ENCODE peak calls at places on chromosomes 7 and 10, in nine cellular contexts. C is colonic mucosa, P is GM23338, Q is breast epithelium, A is psoas muscle, S is tibial artery, T is right atrium auricular region, U is MM.1S, R is body of pancreas. E is an unnamed sample.

GRCh38 chr10:14583252-14583651 is 191.4 kb downstream of the FAM107B start:
- DNase-seq in C (no peak), P (no peak), Q (no peak), A (no peak), S (no peak), T (no peak), U (no peak), R (no peak), E (no peak)

GRCh38 chr7:151992375-151992774 is 33.1 kb upstream of the GALNT11 start:
- DNase-seq in C (peak; percentile 41), P (peak; percentile 81), Q (peak; percentile 24), A (peak; percentile 48), S (peak; percentile 70), T (peak; percentile 65), U (peak; percentile 60), R (peak; percentile 64), E (no peak)

GRCh38 chr7:129351320-129351719 is 82.9 kb upstream of the STRIP2 start:
- DNase-seq in C (no peak), P (no peak), Q (no peak), A (no peak), S (no peak), T (no peak), U (peak; percentile 25), R (no peak), E (no peak)

GRCh38 chr10:74424565-74424964 is 273.5 kb downstream of the ADK start:
- DNase-seq in C (no peak), P (no peak), Q (no peak), A (no peak), S (no peak), T (no peak), U (no peak), R (no peak), E (no peak)

GRCh38 chr7:114660007-114660406 is 245.4 kb downstream of the FOXP2 start:
- DNase-seq in C (no peak), P (no peak), Q (no peak), A (no peak), S (no peak), T (no peak), U (no peak), R (no peak), E (no peak)

GRCh38 chr10:7302393-7303054 is 108.3 kb downstream of the SFMBT2 start:
- DNase-seq in C (no peak), P (no peak), Q (no peak), A (no peak), S (no peak), T (no peak), U (no peak), R (no peak), E (no peak)

GRCh38 chr7:37921876-37922275 is 1.4 kb downstream of the EPDR1 start:
- DNase-seq in C (no peak), P (no peak), Q (no peak), A (no peak), S (no peak), T (no peak), U (no peak), R (no peak), E (no peak)

GRCh38 chr7:18320971-18321567 is 174.5 kb upstream of the HDAC9 start:
- DNase-seq in C (no peak), P (peak; percentile 78), Q (no peak), A (no peak), S (no peak), T (no peak), U (peak; percentile 65), R (no peak), E (no peak)

GRCh38 chr10:63718453-63718852 is 197.3 kb downstream of the REEP3 start:
- DNase-seq in C (no peak), P (no peak), Q (no peak), A (no peak), S (no peak), T (no peak), U (no peak), R (no peak), E (no peak)
- H3K4me1 ChIP-seq in C (peaks cover 9% of the 10 kb centered on the region), P (peaks cover 37% of the 10 kb centered on the region), Q (peaks cover 8% of the 10 kb centered on the region), A (peaks cover 12% of the 10 kb centered on the region), S (no peaks in the 10 kb centered on the region), T (no peaks in the 10 kb centered on the region), U (no peaks in the 10 kb centered on the region), R (peaks cover 25% of the 10 kb centered on the region), E (peaks cover 31% of the 10 kb centered on the region)

GRCh38 chr10:18341063-18341462 is 200.8 kb downstream of the CACNB2 start:
- DNase-seq in C (no peak), P (no peak), Q (no peak), A (no peak), S (no peak), T (no peak), U (no peak), R (no peak), E (no peak)
- H3K4me3 ChIP-seq in C (peak overlapping the region; percentile 9), P (no peak overlapping the region), Q (peak overlapping the region; percentile 42), A (peak overlapping the region; percentile 33), S (peak overlapping the region; percentile 54), T (peak overlapping the region; percentile 51), U (no peak overlapping the region), R (peak overlapping the region; percentile 14), E (peak overlapping the region; percentile 69)

GRCh38 chr7:30315589-30315988 is 31.2 kb downstream of the ZNRF2 start:
- DNase-seq in C (no peak), P (no peak), Q (no peak), A (no peak), S (no peak), T (no peak), U (no peak), R (no peak), E (no peak)

GRCh38 chr7:30321992-30322637 is 37.7 kb downstream of the ZNRF2 start:
- DNase-seq in C (no peak), P (no peak), Q (no peak), A (no peak), S (no peak), T (no peak), U (peak; percentile 72), R (no peak), E (no peak)

GRCh38 chr7:30322656-30323355 is 38.4 kb downstream of the ZNRF2 start:
- DNase-seq in C (no peak), P (no peak), Q (no peak), A (no peak), S (no peak), T (no peak), U (peak; percentile 56), R (no peak), E (no peak)

GRCh38 chr7:30321089-30321991 is 36.9 kb downstream of the ZNRF2 start:
- DNase-seq in C (no peak), P (peak; percentile 48), Q (no peak), A (no peak), S (no peak), T (no peak), U (peak; percentile 46), R (no peak), E (no peak)

GRCh38 chr7:30320392-30320791 is 36.0 kb downstream of the ZNRF2 start:
- DNase-seq in C (no peak), P (no peak), Q (no peak), A (no peak), S (no peak), T (no peak), U (no peak), R (no peak), E (no peak)
- H3K4me1 ChIP-seq in C (peaks cover 6% of the 10 kb centered on the region), P (peaks cover 70% of the 10 kb centered on the region), Q (peaks cover 9% of the 10 kb centered on the region), A (peaks cover 47% of the 10 kb centered on the region), S (no peaks in the 10 kb centered on the region), T (no peaks in the 10 kb centered on the region), U (peaks cover 24% of the 10 kb centered on the region), R (peaks cover 16% of the 10 kb centered on the region), E (peaks cover 28% of the 10 kb centered on the region)

GRCh38 chr10:99532687-99533495 is at the start of gene NKX2-3:
- DNase-seq in C (peak; percentile 87), P (peak; percentile 93), Q (no peak), A (peak; percentile 63), S (peak; percentile 35), T (no peak), U (peak; percentile 74), R (peak; percentile 62), E (no peak)
- H3K4me3 ChIP-seq in C (peak within 1 kb of the TSS; percentile 40), P (peak within 1 kb of the TSS; percentile 34), Q (no peak within 1 kb of the TSS), A (peak within 1 kb of the TSS; percentile 52), S (no peak within 1 kb of the TSS), T (no peak within 1 kb of the TSS), U (peak within 1 kb of the TSS; percentile 54), R (no peak within 1 kb of the TSS), E (peak within 1 kb of the TSS; percentile 31)

GRCh38 chr10:114372179-114372578 is 32.1 kb downstream of the AFAP1L2 start:
- DNase-seq in C (peak; percentile 73), P (no peak), Q (no peak), A (no peak), S (no peak), T (no peak), U (no peak), R (no peak), E (no peak)
- H3K4me1 ChIP-seq in C (no peaks in the 10 kb centered on the region), P (peaks cover 11% of the 10 kb centered on the region), Q (peaks cover 21% of the 10 kb centered on the region), A (no peaks in the 10 kb centered on the region), S (no peaks in the 10 kb centered on the region), T (no peaks in the 10 kb centered on the region), U (no peaks in the 10 kb centered on the region), R (peaks cover 20% of the 10 kb centered on the region), E (peaks cover 27% of the 10 kb centered on the region)

GRCh38 chr10:87816163-87816841 is 1.7 kb downstream of the ATAD1 start:
- DNase-seq in C (no peak), P (no peak), Q (no peak), A (no peak), S (no peak), T (no peak), U (no peak), R (no peak), E (no peak)

GRCh38 chr10:87817291-87817872 is 644 bp downstream of the ATAD1 start:
- DNase-seq in C (no peak), P (peak; percentile 18), Q (no peak), A (no peak), S (no peak), T (no peak), U (peak; percentile 53), R (no peak), E (no peak)

GRCh38 chr10:87817873-87818504 is at the start of gene ATAD1:
- DNase-seq in C (peak; percentile 90), P (peak; percentile 90), Q (peak; percentile 77), A (peak; percentile 84), S (peak; percentile 75), T (peak; percentile 83), U (peak; percentile 92), R (peak; percentile 85), E (peak; percentile 46)

GRCh38 chr10:87818505-87819273 is 663 bp upstream of the ATAD1 start:
- DNase-seq in C (peak; percentile 60), P (peak; percentile 71), Q (peak; percentile 22), A (no peak), S (peak; percentile 19), T (no peak), U (peak; percentile 60), R (peak; percentile 31), E (no peak)

DNA sequence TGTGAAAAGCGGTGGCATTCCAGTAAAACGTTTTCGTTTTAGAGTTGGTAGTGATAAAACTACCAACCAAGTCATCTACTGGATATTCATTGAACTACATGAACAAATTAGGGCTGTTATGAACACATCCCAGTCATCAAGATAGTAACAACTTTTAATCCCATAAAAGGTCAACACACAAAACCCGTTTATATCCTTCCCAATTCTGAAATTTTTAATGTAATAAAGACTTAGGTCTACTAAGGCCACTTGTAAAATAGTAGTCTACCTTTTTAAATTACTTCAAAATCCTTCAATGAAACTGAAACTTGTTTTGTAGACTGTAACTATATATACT is 1.2 kb downstream of the ATAD1 start:
- DNase-seq in C (no peak), P (no peak), Q (no peak), A (no peak), S (no peak), T (no peak), U (peak; percentile 14), R (no peak), E (no peak)
- H3K4me3 ChIP-seq in C (peak overlapping the region; percentile 68), P (peak overlapping the region; percentile 86), Q (peak overlapping the region; percentile 69), A (peak overlapping the region; percentile 75), S (peak overlapping the region; percentile 64), T (peak overlapping the region; percentile 69), U (peak overlapping the region; percentile 82), R (no peak overlapping the region), E (peak overlapping the region; percentile 94)

E was measured in thoracic aorta.